ENCODE peak calls at places on chromosomes 5 and 9, in eight cellular contexts. One of them, this sample, is unnamed.

GRCh38 chr9:131892890-131893289 is 153.0 kb upstream of the RAPGEF1 start:
- DNase-seq in epithelial cell of esophagus: no peak
- DNase-seq in vagina: no peak
- DNase-seq in MM.1S: no peak
- DNase-seq in osteoblast: no peak
- DNase-seq in astrocyte of the spinal cord: no peak
- DNase-seq in cardiac muscle cell: no peak
- DNase-seq in upper lobe of left lung: no peak
- DNase-seq in this sample: no peak

GRCh38 chr5:119323630-119324000 is 32.2 kb upstream of the TNFAIP8 start:
- DNase-seq in cardiac muscle cell: no peak
- DNase-seq in astrocyte of the spinal cord: peak
- DNase-seq in upper lobe of left lung: no peak
- DNase-seq in MM.1S: no peak
- DNase-seq in epithelial cell of esophagus: peak
- DNase-seq in vagina: no peak
- DNase-seq in osteoblast: peak
- DNase-seq in this sample: no peak

GRCh38 chr9:7088598-7088997 is 330.8 kb downstream of the KDM4C start:
- DNase-seq in vagina: no peak
- DNase-seq in epithelial cell of esophagus: no peak
- DNase-seq in MM.1S: no peak
- DNase-seq in osteoblast: no peak
- DNase-seq in cardiac muscle cell: no peak
- DNase-seq in upper lobe of left lung: no peak
- DNase-seq in astrocyte of the spinal cord: no peak
- DNase-seq in this sample: no peak

GRCh38 chr5:66896207-66896606 is 300.0 kb downstream of the MAST4 start:
- DNase-seq in epithelial cell of esophagus: peak
- DNase-seq in MM.1S: no peak
- DNase-seq in astrocyte of the spinal cord: peak
- DNase-seq in osteoblast: no peak
- DNase-seq in cardiac muscle cell: no peak
- DNase-seq in vagina: no peak
- DNase-seq in upper lobe of left lung: no peak
- DNase-seq in this sample: no peak

GRCh38 chr9:116269250-116269649 is 115.7 kb downstream of the PAPPA start:
- DNase-seq in cardiac muscle cell: peak
- DNase-seq in astrocyte of the spinal cord: no peak
- DNase-seq in osteoblast: peak
- DNase-seq in vagina: no peak
- DNase-seq in upper lobe of left lung: no peak
- DNase-seq in MM.1S: no peak
- DNase-seq in epithelial cell of esophagus: peak
- DNase-seq in this sample: no peak

GRCh38 chr5:142520885-142521284 is 165.0 kb downstream of the FGF1 start:
- DNase-seq in osteoblast: no peak
- DNase-seq in epithelial cell of esophagus: no peak
- DNase-seq in MM.1S: no peak
- DNase-seq in astrocyte of the spinal cord: peak
- DNase-seq in upper lobe of left lung: no peak
- DNase-seq in cardiac muscle cell: no peak
- DNase-seq in vagina: no peak
- DNase-seq in this sample: no peak

GRCh38 chr5:113020461-113021273 is 44.1 kb downstream of the DCP2 start:
- DNase-seq in MM.1S: no peak
- DNase-seq in upper lobe of left lung: no peak
- DNase-seq in osteoblast: peak
- DNase-seq in vagina: no peak
- DNase-seq in epithelial cell of esophagus: peak
- DNase-seq in cardiac muscle cell: no peak
- DNase-seq in astrocyte of the spinal cord: peak
- DNase-seq in this sample: no peak

GRCh38 chr5:178288373-178289368 is 56.1 kb upstream of the PHYKPL start:
- DNase-seq in vagina: no peak
- DNase-seq in upper lobe of left lung: no peak
- DNase-seq in osteoblast: peak
- DNase-seq in astrocyte of the spinal cord: no peak
- DNase-seq in MM.1S: no peak
- DNase-seq in cardiac muscle cell: no peak
- DNase-seq in epithelial cell of esophagus: peak
- DNase-seq in this sample: no peak

GRCh38 chr5:134003064-134003956 is 1.5 kb downstream of the VDAC1 start:
- DNase-seq in cardiac muscle cell: no peak
- DNase-seq in astrocyte of the spinal cord: no peak
- DNase-seq in osteoblast: no peak
- DNase-seq in vagina: no peak
- DNase-seq in upper lobe of left lung: no peak
- DNase-seq in MM.1S: no peak
- DNase-seq in epithelial cell of esophagus: no peak
- DNase-seq in this sample: no peak

GRCh38 chr5:56048124-56048523 is 53.4 kb upstream of the IL6ST start:
- DNase-seq in epithelial cell of esophagus: no peak
- DNase-seq in osteoblast: no peak
- DNase-seq in upper lobe of left lung: no peak
- DNase-seq in astrocyte of the spinal cord: no peak
- DNase-seq in cardiac muscle cell: no peak
- DNase-seq in MM.1S: no peak
- DNase-seq in vagina: no peak
- DNase-seq in this sample: no peak

GRCh38 chr5:38830521-38831051 is 15.2 kb upstream of the OSMR start:
- DNase-seq in epithelial cell of esophagus: peak
- DNase-seq in cardiac muscle cell: no peak
- DNase-seq in osteoblast: no peak
- DNase-seq in upper lobe of left lung: no peak
- DNase-seq in MM.1S: no peak
- DNase-seq in astrocyte of the spinal cord: no peak
- DNase-seq in vagina: no peak
- DNase-seq in this sample: no peak

GRCh38 chr9:77648458-77649108 is 461 bp upstream of the GNA14 start:
- DNase-seq in upper lobe of left lung: peak
- DNase-seq in MM.1S: no peak
- DNase-seq in epithelial cell of esophagus: peak
- DNase-seq in astrocyte of the spinal cord: peak
- DNase-seq in vagina: no peak
- DNase-seq in osteoblast: peak
- DNase-seq in cardiac muscle cell: peak
- DNase-seq in this sample: no peak

GRCh38 chr5:133225671-133226152 is 173.9 kb downstream of the HSPA4 start:
- DNase-seq in osteoblast: no peak
- DNase-seq in astrocyte of the spinal cord: peak
- DNase-seq in MM.1S: no peak
- DNase-seq in upper lobe of left lung: no peak
- DNase-seq in vagina: no peak
- DNase-seq in cardiac muscle cell: no peak
- DNase-seq in epithelial cell of esophagus: peak
- DNase-seq in this sample: no peak

GRCh38 chr5:115455241-115455640 is 89.3 kb downstream of the FEM1C start:
- DNase-seq in astrocyte of the spinal cord: peak
- DNase-seq in epithelial cell of esophagus: no peak
- DNase-seq in MM.1S: no peak
- DNase-seq in upper lobe of left lung: no peak
- DNase-seq in vagina: no peak
- DNase-seq in osteoblast: peak
- DNase-seq in cardiac muscle cell: no peak
- DNase-seq in this sample: no peak

GRCh38 chr9:86741311-86742215 is 205.7 kb downstream of the GAS1 start:
- DNase-seq in cardiac muscle cell: peak
- DNase-seq in MM.1S: no peak
- DNase-seq in vagina: no peak
- DNase-seq in osteoblast: peak
- DNase-seq in upper lobe of left lung: no peak
- DNase-seq in epithelial cell of esophagus: peak
- DNase-seq in astrocyte of the spinal cord: peak
- DNase-seq in this sample: no peak

GRCh38 chr5:67998709-67999251 is 216.8 kb upstream of the PIK3R1 start:
- DNase-seq in MM.1S: no peak
- DNase-seq in upper lobe of left lung: no peak
- DNase-seq in osteoblast: peak
- DNase-seq in epithelial cell of esophagus: peak
- DNase-seq in astrocyte of the spinal cord: peak
- DNase-seq in cardiac muscle cell: peak
- DNase-seq in vagina: no peak
- DNase-seq in this sample: no peak

GRCh38 chr5:169795311-169795710 is 158.2 kb downstream of the DOCK2 start:
- DNase-seq in upper lobe of left lung: no peak
- DNase-seq in vagina: no peak
- DNase-seq in osteoblast: no peak
- DNase-seq in MM.1S: no peak
- DNase-seq in astrocyte of the spinal cord: no peak
- DNase-seq in epithelial cell of esophagus: no peak
- DNase-seq in cardiac muscle cell: no peak
- DNase-seq in this sample: no peak

GRCh38 chr5:58322453-58322852 is 137.4 kb downstream of the PLK2 start:
- DNase-seq in cardiac muscle cell: no peak
- DNase-seq in MM.1S: no peak
- DNase-seq in vagina: no peak
- DNase-seq in epithelial cell of esophagus: peak
- DNase-seq in osteoblast: no peak
- DNase-seq in astrocyte of the spinal cord: peak
- DNase-seq in upper lobe of left lung: no peak
- DNase-seq in this sample: no peak

GRCh38 chr9:76246680-76247079 is 147.5 kb downstream of the RFK start:
- DNase-seq in osteoblast: no peak
- DNase-seq in MM.1S: no peak
- DNase-seq in vagina: no peak
- DNase-seq in astrocyte of the spinal cord: no peak
- DNase-seq in upper lobe of left lung: no peak
- DNase-seq in cardiac muscle cell: no peak
- DNase-seq in epithelial cell of esophagus: no peak
- DNase-seq in this sample: no peak

GRCh38 chr5:30539004-30539634 is 654.4 kb upstream of the CDH6 start:
- DNase-seq in astrocyte of the spinal cord: peak
- DNase-seq in osteoblast: no peak
- DNase-seq in vagina: no peak
- DNase-seq in epithelial cell of esophagus: peak
- DNase-seq in MM.1S: no peak
- DNase-seq in cardiac muscle cell: no peak
- DNase-seq in upper lobe of left lung: no peak
- DNase-seq in this sample: no peak

GRCh38 chr9:20550326-20550725 is 72.0 kb downstream of the MLLT3 start:
- DNase-seq in osteoblast: no peak
- DNase-seq in vagina: no peak
- DNase-seq in upper lobe of left lung: no peak
- DNase-seq in cardiac muscle cell: no peak
- DNase-seq in epithelial cell of esophagus: peak
- DNase-seq in MM.1S: no peak
- DNase-seq in astrocyte of the spinal cord: no peak
- DNase-seq in this sample: no peak

GRCh38 chr9:131917009-131917408 is 162.7 kb downstream of the MED27 start:
- DNase-seq in upper lobe of left lung: no peak
- DNase-seq in MM.1S: no peak
- DNase-seq in osteoblast: no peak
- DNase-seq in epithelial cell of esophagus: no peak
- DNase-seq in cardiac muscle cell: no peak
- DNase-seq in astrocyte of the spinal cord: no peak
- DNase-seq in vagina: no peak
- DNase-seq in this sample: no peak

DNA sequence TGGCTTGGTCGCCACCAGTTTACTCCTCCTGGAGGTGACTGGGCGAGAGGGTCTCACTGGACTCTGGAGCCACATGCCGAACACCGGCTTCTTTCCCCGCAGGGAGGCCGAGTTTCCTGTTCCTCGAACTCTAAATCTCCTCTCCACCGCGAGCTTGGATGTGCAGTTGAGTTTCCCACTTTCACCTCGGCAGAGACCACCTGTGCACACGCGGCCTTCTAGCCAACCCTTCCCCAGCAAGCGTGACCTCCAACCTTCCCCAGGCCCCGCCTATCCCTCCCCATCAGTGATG is 380.1 kb downstream of the IRX2 start:
- DNase-seq in upper lobe of left lung: no peak
- DNase-seq in MM.1S: no peak
- DNase-seq in osteoblast: no peak
- DNase-seq in vagina: peak
- DNase-seq in cardiac muscle cell: no peak
- DNase-seq in epithelial cell of esophagus: no peak
- DNase-seq in astrocyte of the spinal cord: no peak
- DNase-seq in this sample: no peak
- TF ChIP-seq CTCF in upper lobe of left lung: no peak
- TF ChIP-seq CTCF in MM.1S: no peak
- TF ChIP-seq CTCF in osteoblast: no peak
- TF ChIP-seq CTCF in vagina: no peak
- TF ChIP-seq CTCF in cardiac muscle cell: no peak
- TF ChIP-seq CTCF in epithelial cell of esophagus: no peak
- TF ChIP-seq CTCF in astrocyte of the spinal cord: no peak
- TF ChIP-seq CTCF in this sample: no peak

DNA sequence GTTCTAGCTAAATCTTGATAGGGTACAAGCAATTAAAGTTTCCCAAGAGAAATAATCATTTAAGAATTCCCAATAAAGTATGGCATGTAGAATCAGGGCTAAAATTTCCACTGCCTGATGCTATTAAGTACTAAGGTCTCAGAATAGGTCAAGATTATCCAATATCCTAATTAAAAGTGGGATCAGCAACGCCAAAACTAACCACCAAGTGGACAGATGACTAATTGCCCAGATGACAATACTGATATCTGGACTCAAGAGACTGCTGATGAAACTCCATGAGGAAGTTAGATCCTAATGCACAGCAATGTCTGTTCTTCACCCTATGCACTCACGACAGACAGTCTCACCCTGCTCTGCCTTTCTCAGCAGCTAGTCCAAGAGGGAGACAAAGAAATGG is 14.3 kb downstream of the DEPDC1B start:
- DNase-seq in cardiac muscle cell: no peak
- DNase-seq in epithelial cell of esophagus: no peak
- DNase-seq in MM.1S: no peak
- DNase-seq in astrocyte of the spinal cord: no peak
- DNase-seq in vagina: no peak
- DNase-seq in upper lobe of left lung: no peak
- DNase-seq in osteoblast: no peak
- DNase-seq in this sample: no peak
- TF ChIP-seq CTCF in cardiac muscle cell: no peak
- TF ChIP-seq CTCF in epithelial cell of esophagus: no peak
- TF ChIP-seq CTCF in MM.1S: no peak
- TF ChIP-seq CTCF in astrocyte of the spinal cord: no peak
- TF ChIP-seq CTCF in vagina: no peak
- TF ChIP-seq CTCF in upper lobe of left lung: no peak
- TF ChIP-seq CTCF in osteoblast: no peak
- TF ChIP-seq CTCF in this sample: no peak

DNA sequence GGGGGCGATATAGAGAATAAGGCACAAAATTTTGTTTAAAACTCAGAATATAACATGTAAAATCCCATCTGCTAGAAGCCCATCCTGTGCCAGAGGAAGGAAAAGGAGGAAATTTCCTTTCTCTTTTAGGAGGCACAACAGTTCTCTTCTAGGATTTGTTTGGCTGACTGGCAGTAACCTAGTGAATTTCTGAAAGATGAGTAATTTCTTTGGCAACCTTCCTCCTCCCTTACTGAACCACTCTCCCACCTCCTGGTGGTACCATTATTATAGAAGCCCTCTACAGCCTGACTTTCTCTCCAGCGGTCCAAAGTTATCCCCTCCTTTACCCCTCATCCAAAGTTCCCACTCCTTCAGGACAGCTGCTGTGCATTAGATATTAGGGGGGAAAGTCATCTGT is 18.3 kb downstream of the MOCS2 start:
- DNase-seq in cardiac muscle cell: no peak
- DNase-seq in upper lobe of left lung: no peak
- DNase-seq in vagina: no peak
- DNase-seq in astrocyte of the spinal cord: peak
- DNase-seq in epithelial cell of esophagus: peak
- DNase-seq in osteoblast: no peak
- DNase-seq in MM.1S: no peak
- DNase-seq in this sample: no peak
- TF ChIP-seq CTCF in cardiac muscle cell: no peak
- TF ChIP-seq CTCF in upper lobe of left lung: no peak
- TF ChIP-seq CTCF in vagina: no peak
- TF ChIP-seq CTCF in astrocyte of the spinal cord: peak
- TF ChIP-seq CTCF in epithelial cell of esophagus: no peak
- TF ChIP-seq CTCF in osteoblast: no peak
- TF ChIP-seq CTCF in MM.1S: no peak
- TF ChIP-seq CTCF in this sample: no peak

GRCh38 chr5:74212336-74212735 is 428.2 kb downstream of the ENC1 start:
- DNase-seq in epithelial cell of esophagus: peak
- DNase-seq in osteoblast: peak
- DNase-seq in MM.1S: peak
- DNase-seq in astrocyte of the spinal cord: no peak
- DNase-seq in upper lobe of left lung: no peak
- DNase-seq in vagina: no peak
- DNase-seq in cardiac muscle cell: peak
- DNase-seq in this sample: no peak
- TF ChIP-seq CTCF in epithelial cell of esophagus: no peak
- TF ChIP-seq CTCF in osteoblast: peak
- TF ChIP-seq CTCF in MM.1S: peak
- TF ChIP-seq CTCF in astrocyte of the spinal cord: peak
- TF ChIP-seq CTCF in upper lobe of left lung: no peak
- TF ChIP-seq CTCF in vagina: no peak
- TF ChIP-seq CTCF in cardiac muscle cell: peak
- TF ChIP-seq CTCF in this sample: peak